ENCODE peak calls at places on chromosomes 6 and 20, in six cellular contexts. One of them, this sample, is unnamed.

GRCh38 chr20:47782091-47782490 is 3.2 kb downstream of the SULF2 start:
- DNase-seq in heart left ventricle: no peak
- DNase-seq in IMR-90: no peak
- DNase-seq in fibroblast of pulmonary artery: no peak
- DNase-seq in breast epithelium: no peak
- DNase-seq in cardiac muscle cell: no peak
- DNase-seq in this sample: no peak

GRCh38 chr6:81750660-81751387 is 1.7 kb downstream of the TENT5A start:
- DNase-seq in heart left ventricle: no peak
- DNase-seq in IMR-90: peak
- DNase-seq in fibroblast of pulmonary artery: peak
- DNase-seq in breast epithelium: no peak
- DNase-seq in cardiac muscle cell: no peak
- DNase-seq in this sample: no peak

GRCh38 chr20:63951398-63952209 is 4.6 kb downstream of the UCKL1 start:
- DNase-seq in heart left ventricle: peak
- DNase-seq in IMR-90: no peak
- DNase-seq in fibroblast of pulmonary artery: no peak
- DNase-seq in breast epithelium: no peak
- DNase-seq in cardiac muscle cell: no peak
- DNase-seq in this sample: no peak

GRCh38 chr20:20136313-20136712 is 84.0 kb downstream of the CFAP61 start:
- DNase-seq in heart left ventricle: no peak
- DNase-seq in IMR-90: no peak
- DNase-seq in fibroblast of pulmonary artery: no peak
- DNase-seq in breast epithelium: no peak
- DNase-seq in cardiac muscle cell: no peak
- DNase-seq in this sample: no peak

GRCh38 chr6:142960098-142960497 is 15.1 kb upstream of the HIVEP2 start:
- DNase-seq in heart left ventricle: no peak
- DNase-seq in IMR-90: peak
- DNase-seq in fibroblast of pulmonary artery: peak
- DNase-seq in breast epithelium: no peak
- DNase-seq in cardiac muscle cell: no peak
- DNase-seq in this sample: peak

GRCh38 chr20:35699127-35699913 is at the start of the genes NFS1 and ROMO1:
- DNase-seq in heart left ventricle: peak
- DNase-seq in IMR-90: peak
- DNase-seq in fibroblast of pulmonary artery: peak
- DNase-seq in breast epithelium: peak
- DNase-seq in cardiac muscle cell: peak
- DNase-seq in this sample: peak

GRCh38 chr6:43926644-43927524 is 156.9 kb downstream of the VEGFA start:
- DNase-seq in heart left ventricle: no peak
- DNase-seq in IMR-90: peak
- DNase-seq in fibroblast of pulmonary artery: peak
- DNase-seq in breast epithelium: no peak
- DNase-seq in cardiac muscle cell: peak
- DNase-seq in this sample: peak

GRCh38 chr6:167795321-167795811 is 31.3 kb upstream of the AFDN start:
- DNase-seq in heart left ventricle: no peak
- DNase-seq in IMR-90: no peak
- DNase-seq in fibroblast of pulmonary artery: no peak
- DNase-seq in breast epithelium: no peak
- DNase-seq in cardiac muscle cell: no peak
- DNase-seq in this sample: no peak

GRCh38 chr6:166757226-166758135 is 130.4 kb upstream of the RPS6KA2 start:
- DNase-seq in heart left ventricle: no peak
- DNase-seq in IMR-90: peak
- DNase-seq in fibroblast of pulmonary artery: peak
- DNase-seq in breast epithelium: no peak
- DNase-seq in cardiac muscle cell: peak
- DNase-seq in this sample: peak

GRCh38 chr20:46215913-46216707 is 92.2 kb downstream of the CDH22 start:
- DNase-seq in heart left ventricle: peak
- DNase-seq in IMR-90: peak
- DNase-seq in fibroblast of pulmonary artery: peak
- DNase-seq in breast epithelium: no peak
- DNase-seq in cardiac muscle cell: peak
- DNase-seq in this sample: peak

GRCh38 chr6:116533233-116533957 is 12.1 kb downstream of the TRAPPC3L start:
- DNase-seq in heart left ventricle: no peak
- DNase-seq in IMR-90: no peak
- DNase-seq in fibroblast of pulmonary artery: no peak
- DNase-seq in breast epithelium: no peak
- DNase-seq in cardiac muscle cell: no peak
- DNase-seq in this sample: no peak

GRCh38 chr6:15879372-15880261 is 216.8 kb upstream of the DTNBP1 start:
- DNase-seq in heart left ventricle: peak
- DNase-seq in IMR-90: peak
- DNase-seq in fibroblast of pulmonary artery: peak
- DNase-seq in breast epithelium: no peak
- DNase-seq in cardiac muscle cell: peak
- DNase-seq in this sample: peak

GRCh38 chr6:150738092-150738625 is 127.3 kb upstream of the MTHFD1L start:
- DNase-seq in heart left ventricle: no peak
- DNase-seq in IMR-90: no peak
- DNase-seq in fibroblast of pulmonary artery: no peak
- DNase-seq in breast epithelium: no peak
- DNase-seq in cardiac muscle cell: no peak
- DNase-seq in this sample: no peak

GRCh38 chr6:103405321-103405720 is 1454.4 kb downstream of the HACE1 start:
- DNase-seq in heart left ventricle: no peak
- DNase-seq in IMR-90: no peak
- DNase-seq in fibroblast of pulmonary artery: no peak
- DNase-seq in breast epithelium: no peak
- DNase-seq in cardiac muscle cell: no peak
- DNase-seq in this sample: no peak

GRCh38 chr6:126625019-126625418 is 285.1 kb downstream of the CENPW start:
- DNase-seq in heart left ventricle: no peak
- DNase-seq in IMR-90: peak
- DNase-seq in fibroblast of pulmonary artery: peak
- DNase-seq in breast epithelium: no peak
- DNase-seq in cardiac muscle cell: peak
- DNase-seq in this sample: peak

GRCh38 chr6:168841609-168842278 is 400.8 kb downstream of the SMOC2 start:
- DNase-seq in heart left ventricle: no peak
- DNase-seq in IMR-90: no peak
- DNase-seq in fibroblast of pulmonary artery: no peak
- DNase-seq in breast epithelium: no peak
- DNase-seq in cardiac muscle cell: no peak
- DNase-seq in this sample: no peak
- TF ChIP-seq CTCF in heart left ventricle: no peak
- TF ChIP-seq CTCF in IMR-90: no peak
- TF ChIP-seq CTCF in fibroblast of pulmonary artery: no peak
- TF ChIP-seq CTCF in breast epithelium: no peak
- TF ChIP-seq CTCF in cardiac muscle cell: no peak
- TF ChIP-seq CTCF in this sample: no peak

GRCh38 chr20:53594068-53595017 is 704 bp upstream of the ZNF217 start:
- DNase-seq in heart left ventricle: peak
- DNase-seq in IMR-90: peak
- DNase-seq in fibroblast of pulmonary artery: peak
- DNase-seq in breast epithelium: peak
- DNase-seq in cardiac muscle cell: peak
- DNase-seq in this sample: peak
- TF ChIP-seq CTCF in heart left ventricle: peak
- TF ChIP-seq CTCF in IMR-90: peak
- TF ChIP-seq CTCF in fibroblast of pulmonary artery: no peak
- TF ChIP-seq CTCF in breast epithelium: no peak
- TF ChIP-seq CTCF in cardiac muscle cell: peak
- TF ChIP-seq CTCF in this sample: no peak

GRCh38 chr6:98539669-98540207 is 294.6 kb upstream of the POU3F2 start:
- DNase-seq in heart left ventricle: no peak
- DNase-seq in IMR-90: no peak
- DNase-seq in fibroblast of pulmonary artery: no peak
- DNase-seq in breast epithelium: no peak
- DNase-seq in cardiac muscle cell: no peak
- DNase-seq in this sample: no peak
- TF ChIP-seq CTCF in heart left ventricle: no peak
- TF ChIP-seq CTCF in IMR-90: no peak
- TF ChIP-seq CTCF in fibroblast of pulmonary artery: no peak
- TF ChIP-seq CTCF in breast epithelium: no peak
- TF ChIP-seq CTCF in cardiac muscle cell: no peak
- TF ChIP-seq CTCF in this sample: no peak

DNA sequence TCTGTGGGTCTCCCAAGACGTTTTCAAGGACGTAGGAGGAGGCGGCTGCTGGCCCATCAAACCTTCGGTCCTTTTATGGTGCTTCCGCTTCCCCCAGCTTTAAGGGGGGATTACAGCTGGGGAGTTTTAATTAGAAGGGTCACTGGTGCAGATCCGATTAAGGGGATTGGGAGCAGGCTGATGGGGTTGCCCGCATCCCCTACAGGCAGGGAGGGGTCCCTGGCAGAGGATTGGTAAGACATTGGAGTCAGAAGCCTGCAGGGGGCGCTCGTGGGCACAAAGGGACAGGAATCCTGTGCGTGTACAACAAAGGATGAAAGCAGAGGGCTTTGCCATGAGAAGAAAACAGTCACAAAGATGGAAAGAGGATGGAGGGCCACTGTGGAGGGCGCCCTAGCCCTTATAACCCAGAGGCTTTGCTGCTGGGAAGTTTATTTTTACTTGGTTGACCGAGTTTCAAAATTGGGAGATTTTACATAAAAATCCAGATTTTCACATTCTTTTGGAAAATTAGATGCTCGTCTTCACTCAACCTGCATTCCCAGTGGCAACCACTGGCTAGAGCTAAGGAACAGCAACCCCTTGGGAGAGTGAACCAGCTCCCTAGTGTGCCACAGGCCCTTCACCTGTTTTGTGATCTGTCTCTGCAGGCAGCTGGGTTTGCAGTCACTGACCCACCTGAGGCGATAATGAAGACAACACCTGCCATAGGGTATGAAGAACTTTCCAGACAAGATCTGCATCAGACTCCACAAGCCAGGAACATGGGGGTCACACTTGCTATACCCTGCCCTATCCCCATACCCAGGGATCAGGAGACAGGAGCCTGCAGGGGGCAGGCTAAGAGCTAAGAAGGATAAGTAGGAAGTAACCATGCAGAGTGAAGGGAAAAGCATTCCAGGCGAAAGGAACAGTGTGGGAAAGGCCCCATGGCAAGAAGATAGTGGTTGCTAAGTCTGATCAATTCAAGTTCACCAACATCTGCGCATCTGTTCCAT is 97.7 kb downstream of the KCNB1 start:
- DNase-seq in heart left ventricle: peak
- DNase-seq in IMR-90: peak
- DNase-seq in fibroblast of pulmonary artery: peak
- DNase-seq in breast epithelium: no peak
- DNase-seq in cardiac muscle cell: peak
- DNase-seq in this sample: peak
- TF ChIP-seq CTCF in heart left ventricle: peak
- TF ChIP-seq CTCF in IMR-90: peak
- TF ChIP-seq CTCF in fibroblast of pulmonary artery: peak
- TF ChIP-seq CTCF in breast epithelium: peak
- TF ChIP-seq CTCF in cardiac muscle cell: peak
- TF ChIP-seq CTCF in this sample: peak

DNA sequence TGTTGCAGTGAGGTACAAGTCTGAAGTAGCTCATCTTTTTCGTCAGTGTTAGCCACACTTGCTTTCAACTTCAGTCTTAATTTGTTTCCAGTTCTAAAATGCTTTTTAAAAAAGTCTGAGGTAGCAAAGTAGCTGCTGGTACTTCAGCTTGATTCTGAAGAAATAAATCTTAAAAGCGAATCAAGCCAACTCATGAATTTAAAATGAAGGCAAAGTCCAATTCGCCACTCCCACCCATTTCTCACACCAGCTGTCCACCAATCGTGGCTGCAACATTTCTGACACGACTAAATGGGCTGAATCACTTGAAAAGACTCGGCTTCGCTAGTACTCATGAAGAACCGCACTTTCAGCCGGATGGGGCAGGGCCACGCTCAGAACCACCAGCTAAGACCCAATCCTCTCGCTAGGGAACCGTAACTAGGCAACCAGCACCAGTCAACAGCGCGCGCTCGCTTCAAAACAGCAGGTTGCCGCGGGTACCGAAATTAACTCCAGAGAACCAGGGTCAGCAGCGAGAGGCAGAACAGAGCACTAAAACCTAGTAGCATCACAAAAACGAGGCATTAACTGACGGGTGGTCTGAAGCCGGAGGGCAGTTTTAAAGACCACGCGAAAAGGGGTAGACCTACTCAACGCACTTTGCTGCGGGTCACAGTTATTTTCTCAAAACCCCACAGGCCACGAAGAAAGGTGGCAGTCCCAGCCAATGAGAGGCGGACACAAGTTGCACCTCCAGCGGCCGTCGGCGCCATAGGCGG is 900 bp downstream of the BCLAF1 start:
- DNase-seq in heart left ventricle: peak
- DNase-seq in IMR-90: peak
- DNase-seq in fibroblast of pulmonary artery: peak
- DNase-seq in breast epithelium: peak
- DNase-seq in cardiac muscle cell: peak
- DNase-seq in this sample: peak
- TF ChIP-seq CTCF in heart left ventricle: no peak
- TF ChIP-seq CTCF in IMR-90: no peak
- TF ChIP-seq CTCF in fibroblast of pulmonary artery: peak
- TF ChIP-seq CTCF in breast epithelium: peak
- TF ChIP-seq CTCF in cardiac muscle cell: no peak
- TF ChIP-seq CTCF in this sample: no peak

DNA sequence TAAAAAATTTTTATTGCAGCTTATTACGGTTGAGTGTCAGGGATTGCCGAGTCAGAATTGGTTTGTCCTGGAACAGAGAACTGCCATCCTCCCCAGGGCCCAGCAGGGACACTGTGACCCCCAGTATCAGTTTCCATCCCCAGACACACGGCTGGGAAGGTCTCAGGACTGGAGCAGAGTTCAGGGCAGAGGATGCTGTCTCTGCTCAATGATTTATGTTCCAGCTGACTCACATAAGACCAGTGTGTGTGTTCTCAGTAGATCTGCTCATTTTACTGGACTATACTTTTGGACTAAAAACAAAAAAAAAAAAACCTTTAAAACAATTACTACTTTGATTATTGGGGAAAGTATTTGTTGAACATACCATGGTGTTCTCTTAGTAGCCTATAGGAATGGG is 44.2 kb downstream of the FNDC1 start:
- DNase-seq in heart left ventricle: no peak
- DNase-seq in IMR-90: no peak
- DNase-seq in fibroblast of pulmonary artery: no peak
- DNase-seq in breast epithelium: no peak
- DNase-seq in cardiac muscle cell: no peak
- DNase-seq in this sample: peak
- TF ChIP-seq CTCF in heart left ventricle: no peak
- TF ChIP-seq CTCF in IMR-90: no peak
- TF ChIP-seq CTCF in fibroblast of pulmonary artery: no peak
- TF ChIP-seq CTCF in breast epithelium: no peak
- TF ChIP-seq CTCF in cardiac muscle cell: no peak
- TF ChIP-seq CTCF in this sample: no peak

GRCh38 chr20:58864346-58864745 is 11.8 kb downstream of the GNAS start:
- DNase-seq in heart left ventricle: no peak
- DNase-seq in IMR-90: no peak
- DNase-seq in fibroblast of pulmonary artery: no peak
- DNase-seq in breast epithelium: no peak
- DNase-seq in cardiac muscle cell: no peak
- DNase-seq in this sample: no peak
- TF ChIP-seq CTCF in heart left ventricle: peak
- TF ChIP-seq CTCF in IMR-90: peak
- TF ChIP-seq CTCF in fibroblast of pulmonary artery: no peak
- TF ChIP-seq CTCF in breast epithelium: no peak
- TF ChIP-seq CTCF in cardiac muscle cell: no peak
- TF ChIP-seq CTCF in this sample: no peak

This sample was measured in foreskin fibroblast.